ENCODE peak calls at places on chromosomes 7 and 10, in five cellular contexts. F, Q, K, N and X are unnamed samples.

GRCh38 chr10:78436223-78436575 is 402.5 kb downstream of the RPS24 start:
- DNase-seq in F (no peak), Q (peak), K (no peak), N (no peak), X (no peak)

GRCh38 chr10:12777840-12778585 is 223.5 kb downstream of the CCDC3 start:
- DNase-seq in F (no peak), Q (no peak), K (no peak), N (no peak), X (no peak)

GRCh38 chr7:109663806-109664205 is 1094.1 kb downstream of the DNAJB9 start:
- DNase-seq in F (no peak), Q (no peak), K (no peak), N (no peak), X (no peak)

GRCh38 chr10:46265981-46266505 is 20.8 kb upstream of the ANTXRL start:
- DNase-seq in F (no peak), Q (no peak), K (no peak), N (no peak), X (no peak)

GRCh38 chr7:89837515-89837914 is 316.8 kb upstream of the STEAP1 start:
- DNase-seq in F (no peak), Q (peak), K (no peak), N (no peak), X (no peak)

GRCh38 chr10:102408728-102409603 is 9.6 kb downstream of the PSD start:
- DNase-seq in F (no peak), Q (peak), K (no peak), N (no peak), X (peak)

GRCh38 chr7:119562839-119563238 is 710.1 kb upstream of the KCND2 start:
- DNase-seq in F (no peak), Q (no peak), K (no peak), N (no peak), X (no peak)

GRCh38 chr7:14045651-14046050 is 56.2 kb upstream of the ETV1 start:
- DNase-seq in F (no peak), Q (no peak), K (no peak), N (no peak), X (no peak)

GRCh38 chr7:44964384-44964830 is 14.4 kb downstream of the MYO1G start:
- DNase-seq in F (no peak), Q (peak), K (no peak), N (no peak), X (no peak)

GRCh38 chr10:101817542-101818118 is 614 bp downstream of the OGA start:
- DNase-seq in F (no peak), Q (peak), K (peak), N (peak), X (no peak)

GRCh38 chr7:141053626-141054025 is 20.2 kb upstream of the TMEM178B start:
- DNase-seq in F (no peak), Q (no peak), K (no peak), N (no peak), X (no peak)

GRCh38 chr10:75712241-75712880 is 280.9 kb downstream of the LRMDA start:
- DNase-seq in F (no peak), Q (peak), K (no peak), N (no peak), X (no peak)

GRCh38 chr7:149005427-149006344 is 22.6 kb downstream of the PDIA4 start:
- DNase-seq in F (peak), Q (peak), K (no peak), N (peak), X (peak)

GRCh38 chr10:110912374-110912773 is 6.6 kb downstream of the BBIP1 start:
- DNase-seq in F (no peak), Q (no peak), K (no peak), N (no peak), X (no peak)

GRCh38 chr7:99868246-99868645 is 8.6 kb downstream of the OR2AE1 start:
- DNase-seq in F (no peak), Q (no peak), K (no peak), N (no peak), X (no peak)

GRCh38 chr7:158309844-158310763 is 277.5 kb downstream of the PTPRN2 start:
- DNase-seq in F (no peak), Q (no peak), K (no peak), N (no peak), X (peak)

GRCh38 chr10:45377321-45377720 is 3.3 kb downstream of the ALOX5 start:
- DNase-seq in F (no peak), Q (no peak), K (no peak), N (no peak), X (no peak)

GRCh38 chr7:132009778-132010177 is 453.4 kb upstream of the PODXL start:
- DNase-seq in F (no peak), Q (no peak), K (no peak), N (no peak), X (no peak)

GRCh38 chr10:3778708-3779108 is 6.3 kb downstream of the KLF6 start:
- DNase-seq in F (no peak), Q (no peak), K (no peak), N (no peak), X (no peak)

GRCh38 chr7:7783001-7783400 is 64.6 kb upstream of the RPA3 start:
- DNase-seq in F (no peak), Q (no peak), K (no peak), N (no peak), X (no peak)

GRCh38 chr7:147311332-147311731 is 1194.7 kb downstream of the CNTNAP2 start:
- DNase-seq in F (no peak), Q (no peak), K (no peak), N (no peak), X (no peak)

GRCh38 chr7:136877990-136878389 is 9.5 kb downstream of the CHRM2 start:
- DNase-seq in F (no peak), Q (no peak), K (no peak), N (no peak), X (no peak)

GRCh38 chr7:136887317-136887716 is 18.9 kb downstream of the CHRM2 start:
- DNase-seq in F (no peak), Q (no peak), K (no peak), N (no peak), X (no peak)

GRCh38 chr7:136878878-136879277 is 10.4 kb downstream of the CHRM2 start:
- DNase-seq in F (no peak), Q (no peak), K (no peak), N (no peak), X (no peak)

GRCh38 chr7:136884492-136884891 is 16.0 kb downstream of the CHRM2 start:
- DNase-seq in F (no peak), Q (no peak), K (no peak), N (no peak), X (no peak)

GRCh38 chr7:136883046-136883445 is 14.6 kb downstream of the CHRM2 start:
- DNase-seq in F (no peak), Q (no peak), K (no peak), N (no peak), X (no peak)
- TF ChIP-seq CTCF in F (peak), Q (no peak), K (peak), N (no peak), X (no peak)

GRCh38 chr10:30443049-30443448 is 9.1 kb downstream of the MAP3K8 start:
- DNase-seq in F (no peak), Q (no peak), K (no peak), N (no peak), X (no peak)
- TF ChIP-seq CTCF in F (no peak), Q (no peak), K (no peak), N (no peak), X (no peak)

GRCh38 chr10:86684305-86684704 is 16.0 kb downstream of the LDB3 start:
- DNase-seq in F (peak), Q (peak), K (peak), N (no peak), X (no peak)
- TF ChIP-seq CTCF in F (peak), Q (peak), K (peak), N (peak), X (peak)

DNA sequence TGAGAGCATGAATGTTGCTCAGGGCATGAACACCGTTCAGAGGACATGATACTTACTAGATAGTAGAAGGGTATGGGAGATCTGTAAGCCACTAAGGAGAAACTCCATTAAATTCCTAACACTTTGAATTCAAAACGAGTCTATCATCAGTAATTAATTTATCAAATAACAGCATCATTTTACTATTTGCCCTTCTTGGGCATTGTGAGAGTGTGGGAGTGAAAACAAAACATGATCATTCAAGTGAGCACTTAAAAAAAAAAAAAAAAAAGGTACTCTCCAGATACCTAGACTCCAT is 20.5 kb upstream of the ASB15 start:
- DNase-seq in F (no peak), Q (no peak), K (no peak), N (no peak), X (no peak)
- TF ChIP-seq CTCF in F (no peak), Q (no peak), K (no peak), N (no peak), X (no peak)

DNA sequence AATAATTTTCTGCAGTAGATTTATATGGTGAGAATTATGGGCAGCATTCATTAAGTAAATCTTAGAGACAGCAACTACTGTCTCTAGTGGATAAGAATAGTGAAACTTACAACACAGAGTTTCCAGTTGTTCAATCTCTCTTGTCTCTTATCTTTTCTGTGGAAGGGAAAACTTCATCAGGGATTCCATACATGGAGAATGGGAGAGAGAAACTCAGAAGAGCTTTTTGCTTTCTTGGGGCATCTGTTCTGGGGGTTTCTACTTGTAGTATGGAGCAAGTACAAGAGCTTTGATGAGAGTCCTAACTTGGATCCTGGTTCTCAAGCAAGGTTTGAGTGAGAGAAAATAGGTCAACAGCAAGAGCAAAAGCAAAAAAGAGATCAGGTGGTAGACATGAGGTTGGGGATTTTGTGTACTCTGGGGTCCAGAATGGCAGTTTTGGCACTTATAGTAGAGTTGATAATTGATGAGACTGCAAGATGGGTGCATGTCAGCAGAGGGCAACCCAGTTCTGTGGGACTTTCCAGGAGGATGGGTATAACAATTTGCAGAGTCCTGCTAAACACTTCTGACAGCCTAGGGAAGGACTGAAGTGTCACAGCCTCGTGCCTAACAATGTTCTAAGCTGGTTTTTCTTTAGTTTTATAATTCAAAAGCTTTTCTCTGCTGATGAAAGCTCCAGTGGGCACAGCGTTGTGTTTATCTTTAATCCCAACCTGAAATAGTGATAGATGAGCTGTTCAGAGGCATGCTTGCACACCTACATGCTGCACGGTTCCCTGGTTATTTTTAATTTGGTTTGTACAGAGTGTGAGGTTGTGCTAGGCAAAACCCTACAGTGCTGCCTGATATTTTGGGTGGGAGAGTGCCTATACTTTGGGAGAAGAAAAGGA is 32.0 kb upstream of the STRIP2 start:
- DNase-seq in F (no peak), Q (no peak), K (no peak), N (peak), X (peak)
- TF ChIP-seq CTCF in F (no peak), Q (no peak), K (no peak), N (peak), X (peak)

GRCh38 chr7:78747568-78747967 is 705.9 kb downstream of the MAGI2 start:
- DNase-seq in F (no peak), Q (no peak), K (no peak), N (no peak), X (no peak)
- TF ChIP-seq CTCF in F (no peak), Q (no peak), K (no peak), N (no peak), X (no peak)

GRCh38 chr10:103479135-103479534 is at the start of gene CALHM3:
- DNase-seq in F (no peak), Q (no peak), K (no peak), N (no peak), X (no peak)

GRCh38 chr10:103478671-103479070 is 369 bp downstream of the CALHM3 start:
- DNase-seq in F (no peak), Q (no peak), K (no peak), N (no peak), X (no peak)

GRCh38 chr10:103474077-103474476 is 5.0 kb downstream of the CALHM3 start:
- DNase-seq in F (no peak), Q (no peak), K (no peak), N (no peak), X (no peak)

GRCh38 chr10:103475437-103475836 is 3.6 kb downstream of the CALHM3 start:
- DNase-seq in F (no peak), Q (no peak), K (no peak), N (no peak), X (no peak)

DNA sequence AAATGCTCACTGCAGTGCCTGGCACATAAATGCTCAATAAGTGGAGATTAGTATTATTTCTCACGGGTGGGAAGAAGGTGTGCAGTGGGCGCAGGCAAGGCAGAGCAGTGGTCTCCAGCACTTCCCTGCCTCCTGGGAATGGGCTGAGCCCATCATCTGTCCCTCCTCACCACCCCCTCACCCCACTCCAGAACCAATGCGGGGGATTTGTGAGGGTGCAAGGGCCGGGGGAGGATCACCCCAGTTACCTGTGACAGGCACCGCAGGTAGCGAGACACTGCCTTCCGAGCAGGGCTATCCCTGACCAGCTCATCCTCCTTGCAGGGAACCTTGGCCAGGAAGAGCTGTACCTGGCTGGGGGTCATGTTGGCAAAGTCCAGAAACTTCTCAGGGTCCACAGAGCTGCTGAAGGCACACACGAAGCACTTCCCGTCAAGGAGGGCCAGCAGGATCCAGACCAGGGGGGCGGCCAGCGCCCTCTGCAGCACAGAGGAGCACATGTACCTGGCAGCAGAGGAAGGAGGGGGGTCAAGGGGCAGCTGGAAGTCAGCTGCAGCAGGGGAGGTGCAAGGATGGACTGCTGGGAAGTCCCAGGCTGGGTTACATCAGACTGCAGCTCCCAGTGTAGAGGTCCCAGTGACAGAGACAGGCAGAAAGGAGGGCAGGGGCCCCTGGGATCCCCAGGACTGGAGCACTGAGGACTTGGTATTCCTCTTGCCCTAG is 2.8 kb downstream of the CALHM3 start:
- DNase-seq in F (peak), Q (peak), K (no peak), N (peak), X (no peak)
- TF ChIP-seq CTCF in F (no peak), Q (peak), K (peak), N (peak), X (peak)

DNA sequence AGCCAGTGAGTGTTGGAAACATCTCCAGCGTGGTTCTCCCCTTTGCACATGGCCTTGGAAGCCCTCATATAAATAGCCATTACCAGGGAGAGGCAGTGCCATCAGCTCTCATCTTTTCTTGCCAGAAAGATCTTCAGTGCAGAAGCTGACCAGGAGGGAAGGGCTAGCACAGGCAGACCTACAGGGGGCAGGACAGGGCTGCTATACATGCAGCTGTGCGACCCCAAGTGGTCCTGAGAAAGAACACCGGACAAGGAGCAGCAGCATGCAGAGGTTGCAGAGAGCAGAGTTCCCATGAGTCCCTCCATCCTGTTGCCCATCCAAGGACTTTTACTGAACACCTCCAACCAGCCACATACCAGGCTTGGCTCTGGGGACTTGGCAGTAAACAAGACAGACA is 17.1 kb downstream of the GRID1 start:
- DNase-seq in F (peak), Q (peak), K (no peak), N (no peak), X (peak)
- TF ChIP-seq CTCF in F (peak), Q (peak), K (peak), N (peak), X (peak)

GRCh38 chr10:14904316-14904732 is 25.7 kb downstream of the SUV39H2 start:
- DNase-seq in F (no peak), Q (peak), K (no peak), N (peak), X (peak)

GRCh38 chr10:14906765-14907164 is 28.1 kb downstream of the SUV39H2 start:
- DNase-seq in F (no peak), Q (no peak), K (no peak), N (no peak), X (no peak)

GRCh38 chr10:14909101-14909500 is 30.4 kb downstream of the SUV39H2 start:
- DNase-seq in F (no peak), Q (no peak), K (no peak), N (no peak), X (no peak)

GRCh38 chr10:14904864-14905263 is 26.2 kb downstream of the SUV39H2 start:
- DNase-seq in F (no peak), Q (no peak), K (no peak), N (no peak), X (no peak)

DNA sequence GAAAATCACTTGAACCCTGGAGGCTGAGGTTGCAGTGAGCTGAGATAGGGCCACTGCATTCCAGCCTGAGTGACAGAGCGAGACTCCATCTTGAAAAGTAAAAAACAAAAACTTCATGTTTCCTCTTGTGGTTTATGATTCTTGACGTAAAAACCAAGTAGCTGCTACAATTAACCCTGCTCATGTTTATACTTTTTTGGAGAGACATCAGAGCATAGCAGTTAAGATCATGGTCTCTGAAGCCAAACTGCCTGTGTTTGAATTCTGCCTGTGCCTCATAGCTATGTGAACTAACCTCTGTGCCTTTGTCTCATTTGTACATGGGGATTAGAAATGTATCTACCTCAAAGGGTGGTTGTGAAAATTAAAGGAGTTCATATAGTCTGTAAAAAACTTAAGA is 27.2 kb downstream of the SUV39H2 start:
- DNase-seq in F (no peak), Q (no peak), K (no peak), N (no peak), X (no peak)
- TF ChIP-seq CTCF in F (no peak), Q (no peak), K (no peak), N (no peak), X (no peak)